ENCODE peak calls at places on chromosomes 3 and 15, in seven cellular contexts. One of them, this sample, is unnamed.
A peak's percentile ranks its signal among the peaks of the same experiment; 100 is the strongest.

GRCh38 chr15:59794229-59794886 is 105.2 kb upstream of the BNIP2 start:
- DNase-seq in CMK: no peak
- DNase-seq in CD8-positive, alpha-beta T cell: no peak
- DNase-seq in NCI-H1092 treated with DMSO at 0.1 percent for 48 hours: no peak
- DNase-seq in iris pigment epithelial cell: no peak
- DNase-seq in left ventricle myocardium inferior: no peak
- DNase-seq in AG04449: no peak
- DNase-seq in this sample: no peak

GRCh38 chr3:188323067-188323842 is 169.3 kb downstream of the LPP start:
- DNase-seq in iris pigment epithelial cell: no peak
- DNase-seq in AG04449: no peak
- DNase-seq in CD8-positive, alpha-beta T cell: peak; percentile 28
- DNase-seq in left ventricle myocardium inferior: no peak
- DNase-seq in NCI-H1092 treated with DMSO at 0.1 percent for 48 hours: no peak
- DNase-seq in CMK: no peak
- DNase-seq in this sample: no peak

GRCh38 chr15:98906712-98907083 is 100.9 kb downstream of the PGPEP1L start:
- DNase-seq in CMK: no peak
- DNase-seq in iris pigment epithelial cell: peak; percentile 78
- DNase-seq in left ventricle myocardium inferior: peak; percentile 55
- DNase-seq in AG04449: no peak
- DNase-seq in CD8-positive, alpha-beta T cell: no peak
- DNase-seq in NCI-H1092 treated with DMSO at 0.1 percent for 48 hours: no peak
- DNase-seq in this sample: no peak

GRCh38 chr3:178304758-178305157 is 231.5 kb upstream of the KCNMB2 start:
- DNase-seq in CMK: no peak
- DNase-seq in left ventricle myocardium inferior: no peak
- DNase-seq in iris pigment epithelial cell: peak; percentile 87
- DNase-seq in AG04449: peak; percentile 41
- DNase-seq in NCI-H1092 treated with DMSO at 0.1 percent for 48 hours: no peak
- DNase-seq in CD8-positive, alpha-beta T cell: no peak
- DNase-seq in this sample: no peak

GRCh38 chr3:98646680-98647079 is 53.3 kb upstream of the CPOX start:
- DNase-seq in iris pigment epithelial cell: no peak
- DNase-seq in CMK: no peak
- DNase-seq in left ventricle myocardium inferior: no peak
- DNase-seq in AG04449: no peak
- DNase-seq in NCI-H1092 treated with DMSO at 0.1 percent for 48 hours: no peak
- DNase-seq in CD8-positive, alpha-beta T cell: no peak
- DNase-seq in this sample: no peak

GRCh38 chr3:126005951-126006350 is 37.0 kb downstream of the ROPN1B start:
- DNase-seq in left ventricle myocardium inferior: no peak
- DNase-seq in CMK: no peak
- DNase-seq in AG04449: peak; percentile 29
- DNase-seq in iris pigment epithelial cell: peak; percentile 69
- DNase-seq in NCI-H1092 treated with DMSO at 0.1 percent for 48 hours: no peak
- DNase-seq in CD8-positive, alpha-beta T cell: no peak
- DNase-seq in this sample: no peak

GRCh38 chr3:52851348-52851747 is 16.5 kb upstream of the MUSTN1 start:
- DNase-seq in NCI-H1092 treated with DMSO at 0.1 percent for 48 hours: peak; percentile 20
- DNase-seq in AG04449: no peak
- DNase-seq in left ventricle myocardium inferior: no peak
- DNase-seq in iris pigment epithelial cell: peak; percentile 42
- DNase-seq in CMK: peak; percentile 45
- DNase-seq in CD8-positive, alpha-beta T cell: no peak
- DNase-seq in this sample: peak; percentile 39

GRCh38 chr15:64596701-64597468 is 136.5 kb downstream of the ZNF609 start:
- DNase-seq in CD8-positive, alpha-beta T cell: no peak
- DNase-seq in left ventricle myocardium inferior: no peak
- DNase-seq in AG04449: no peak
- DNase-seq in iris pigment epithelial cell: peak; percentile 68
- DNase-seq in NCI-H1092 treated with DMSO at 0.1 percent for 48 hours: peak; percentile 75
- DNase-seq in CMK: no peak
- DNase-seq in this sample: peak; percentile 62

GRCh38 chr3:191136347-191136746 is 62.7 kb upstream of the OSTN start:
- DNase-seq in left ventricle myocardium inferior: no peak
- DNase-seq in CMK: no peak
- DNase-seq in iris pigment epithelial cell: peak; percentile 50
- DNase-seq in AG04449: no peak
- DNase-seq in CD8-positive, alpha-beta T cell: no peak
- DNase-seq in NCI-H1092 treated with DMSO at 0.1 percent for 48 hours: no peak
- DNase-seq in this sample: peak; percentile 63

GRCh38 chr3:169591159-169591951 is 72.2 kb downstream of the MECOM start:
- DNase-seq in iris pigment epithelial cell: no peak
- DNase-seq in left ventricle myocardium inferior: no peak
- DNase-seq in CD8-positive, alpha-beta T cell: no peak
- DNase-seq in AG04449: no peak
- DNase-seq in NCI-H1092 treated with DMSO at 0.1 percent for 48 hours: no peak
- DNase-seq in CMK: no peak
- DNase-seq in this sample: peak; percentile 36

GRCh38 chr3:134603956-134604355 is 46.9 kb downstream of the KY start:
- DNase-seq in NCI-H1092 treated with DMSO at 0.1 percent for 48 hours: no peak
- DNase-seq in iris pigment epithelial cell: no peak
- DNase-seq in left ventricle myocardium inferior: no peak
- DNase-seq in AG04449: no peak
- DNase-seq in CMK: no peak
- DNase-seq in CD8-positive, alpha-beta T cell: no peak
- DNase-seq in this sample: no peak